ENCODE peak calls at places on chromosomes 3 and 15, in six cellular contexts. M, V, S, L, E and Y are unnamed samples.

GRCh38 chr3:115146418-115147328 is at the start of gene ZBTB20:
- DNase-seq in M (peak; percentile 50), V (peak; percentile 12), S (peak; percentile 72), L (peak; percentile 84), E (no peak), Y (peak; percentile 92)

GRCh38 chr3:57627976-57628375 is 30.8 kb upstream of the ARF4 start:
- DNase-seq in M (no peak), V (no peak), S (no peak), L (no peak), E (no peak), Y (no peak)

GRCh38 chr15:77642793-77643430 is 10.2 kb upstream of the LINGO1 start:
- DNase-seq in M (no peak), V (peak; percentile 9), S (peak; percentile 29), L (peak; percentile 62), E (no peak), Y (no peak)

GRCh38 chr3:55405436-55405835 is 81.7 kb downstream of the WNT5A start:
- DNase-seq in M (no peak), V (no peak), S (no peak), L (peak; percentile 2), E (no peak), Y (no peak)

GRCh38 chr3:55362206-55362960 is 124.7 kb downstream of the WNT5A start:
- DNase-seq in M (no peak), V (no peak), S (no peak), L (no peak), E (no peak), Y (no peak)

GRCh38 chr15:27495963-27496459 is 525.0 kb downstream of the GABRG3 start:
- DNase-seq in M (no peak), V (no peak), S (no peak), L (no peak), E (no peak), Y (no peak)

GRCh38 chr3:111739241-111739952 is 119.7 kb upstream of the PHLDB2 start:
- DNase-seq in M (peak; percentile 52), V (peak; percentile 91), S (no peak), L (no peak), E (no peak), Y (no peak)

GRCh38 chr3:174863488-174863887 is 4.4 kb downstream of the NAALADL2 start:
- DNase-seq in M (no peak), V (no peak), S (no peak), L (no peak), E (no peak), Y (no peak)

GRCh38 chr15:81292516-81293001 is 31.4 kb downstream of the STARD5 start:
- DNase-seq in M (no peak), V (no peak), S (peak; percentile 71), L (no peak), E (peak; percentile 74), Y (no peak)

GRCh38 chr3:94694894-94695293 is 632.0 kb downstream of the NSUN3 start:
- DNase-seq in M (no peak), V (no peak), S (no peak), L (no peak), E (no peak), Y (no peak)

GRCh38 chr3:193775421-193776077 is 182.5 kb downstream of the OPA1 start:
- DNase-seq in M (no peak), V (no peak), S (no peak), L (no peak), E (no peak), Y (no peak)

GRCh38 chr15:45134682-45135604 is 5.1 kb downstream of the DUOX1 start:
- DNase-seq in M (peak; percentile 57), V (no peak), S (peak; percentile 51), L (no peak), E (no peak), Y (peak; percentile 86)

GRCh38 chr3:41674449-41674848 is 287.5 kb downstream of the ULK4 start:
- DNase-seq in M (no peak), V (no peak), S (no peak), L (no peak), E (no peak), Y (no peak)

GRCh38 chr15:86016750-86017149 is 62.9 kb upstream of the AGBL1 start:
- DNase-seq in M (no peak), V (no peak), S (no peak), L (no peak), E (no peak), Y (no peak)

GRCh38 chr3:159818399-159818798 is 170.2 kb upstream of the IL12A start:
- DNase-seq in M (no peak), V (peak; percentile 31), S (no peak), L (peak; percentile 68), E (no peak), Y (no peak)

GRCh38 chr3:150751781-150752263 is 11.1 kb downstream of the SIAH2 start:
- DNase-seq in M (peak; percentile 65), V (peak; percentile 38), S (peak; percentile 60), L (no peak), E (no peak), Y (peak; percentile 68)

GRCh38 chr3:156518726-156519125 is 36.2 kb downstream of the SSR3 start:
- DNase-seq in M (no peak), V (no peak), S (no peak), L (no peak), E (no peak), Y (no peak)
- H3K27me3 ChIP-seq in M (no peaks in the 10 kb centered on the region), V (no peaks in the 10 kb centered on the region), S (no peaks in the 10 kb centered on the region), L (no peaks in the 10 kb centered on the region), E (no peaks in the 10 kb centered on the region), Y (no peaks in the 10 kb centered on the region)

DNA sequence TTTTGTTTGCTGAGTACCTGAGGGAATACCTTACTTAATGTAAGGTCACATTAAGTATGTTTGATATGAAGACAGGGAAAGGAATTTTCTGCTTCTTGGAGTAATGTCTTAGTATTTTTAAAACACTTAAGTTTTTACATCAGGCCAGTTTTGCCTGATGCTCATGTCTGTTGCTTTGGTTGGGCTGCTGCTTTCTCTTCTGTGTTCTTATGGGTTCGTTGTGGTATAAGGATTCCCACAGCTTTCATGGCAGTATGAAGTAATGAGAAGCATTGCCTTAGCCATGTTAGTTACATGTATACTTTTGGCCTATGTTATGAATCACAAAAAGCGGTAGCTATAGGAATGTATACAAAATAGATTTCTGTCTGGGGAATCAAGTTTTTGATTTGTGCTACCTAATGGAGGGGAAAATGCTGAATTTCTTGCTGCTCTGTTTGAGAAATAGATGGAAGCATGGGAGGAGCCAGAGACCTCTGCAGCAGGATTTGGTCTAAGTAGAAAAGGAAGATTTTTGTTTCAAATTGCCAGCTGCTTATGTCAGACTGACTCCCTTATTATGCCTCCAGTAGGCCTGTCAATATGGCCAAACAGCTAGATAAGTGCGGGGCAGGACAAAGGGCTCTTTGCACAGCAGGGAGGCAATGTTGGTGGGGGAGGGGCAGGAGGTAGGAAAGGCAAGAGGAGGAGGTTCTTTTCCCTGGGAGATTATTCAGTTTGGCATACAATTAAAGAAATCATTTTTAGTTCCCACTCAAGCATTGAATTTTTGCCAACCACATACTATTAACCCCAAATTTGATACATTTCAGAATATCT is 5.2 kb downstream of the SETD5 start:
- DNase-seq in M (peak; percentile 64), V (peak; percentile 88), S (peak; percentile 74), L (peak; percentile 44), E (no peak), Y (no peak)
- TF ChIP-seq EP300 in M (no peak), V (peak; percentile 62), S (no peak), L (no peak), E (no peak), Y (no peak)

DNA sequence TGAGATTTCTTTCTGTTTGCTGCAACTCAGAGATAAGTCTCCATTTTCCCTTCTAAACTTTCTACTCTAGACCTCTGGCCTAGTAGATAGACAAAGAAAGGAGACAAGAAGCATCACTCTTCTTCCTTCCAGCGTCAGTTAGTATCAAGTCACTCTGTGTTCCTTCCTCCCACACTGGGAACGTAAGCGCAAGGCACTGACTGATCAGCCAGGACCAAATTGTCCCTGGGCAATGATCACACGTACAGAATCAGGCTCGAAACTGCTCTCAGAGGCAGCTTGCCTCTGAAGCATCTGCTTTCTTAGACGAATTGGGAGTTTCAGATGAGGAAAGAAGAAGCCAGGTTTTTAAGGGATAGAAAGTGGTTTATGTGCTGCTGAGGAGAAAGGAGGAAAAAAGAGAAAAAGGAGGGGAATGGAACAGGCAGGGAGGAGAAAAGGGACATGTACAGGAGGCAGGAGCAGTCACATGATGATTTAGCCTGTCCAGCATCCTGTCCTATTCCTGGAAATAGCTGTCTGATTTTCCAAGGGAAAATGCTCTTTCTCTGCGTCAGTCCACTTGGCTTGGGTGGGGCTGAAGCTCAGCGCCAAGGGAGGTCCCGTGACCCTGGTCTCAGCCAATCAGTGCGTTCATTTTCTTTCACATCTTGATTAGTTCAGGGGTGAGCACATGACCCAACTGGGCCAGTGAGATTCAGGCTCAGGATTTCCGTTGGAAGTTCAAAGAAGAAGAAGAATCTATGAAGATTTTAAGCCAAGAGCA is 102.0 kb upstream of the PRICKLE2 start:
- DNase-seq in M (no peak), V (no peak), S (peak; percentile 45), L (no peak), E (no peak), Y (no peak)
- TF ChIP-seq POLR2AphosphoS5 in M (no peak), V (no peak), S (peak; percentile 19), L (no peak), E (no peak), Y (peak; percentile 59)

GRCh38 chr15:66184936-66185790 is 68.4 kb downstream of the MEGF11 start:
- DNase-seq in M (peak; percentile 3), V (no peak), S (no peak), L (no peak), E (no peak), Y (no peak)
- H3K27me3 ChIP-seq in M (peaks cover 55% of the 10 kb centered on the region), V (peaks cover 54% of the 10 kb centered on the region), S (peaks cover 7% of the 10 kb centered on the region), L (peaks cover 16% of the 10 kb centered on the region), E (no peaks in the 10 kb centered on the region), Y (no peaks in the 10 kb centered on the region)

DNA sequence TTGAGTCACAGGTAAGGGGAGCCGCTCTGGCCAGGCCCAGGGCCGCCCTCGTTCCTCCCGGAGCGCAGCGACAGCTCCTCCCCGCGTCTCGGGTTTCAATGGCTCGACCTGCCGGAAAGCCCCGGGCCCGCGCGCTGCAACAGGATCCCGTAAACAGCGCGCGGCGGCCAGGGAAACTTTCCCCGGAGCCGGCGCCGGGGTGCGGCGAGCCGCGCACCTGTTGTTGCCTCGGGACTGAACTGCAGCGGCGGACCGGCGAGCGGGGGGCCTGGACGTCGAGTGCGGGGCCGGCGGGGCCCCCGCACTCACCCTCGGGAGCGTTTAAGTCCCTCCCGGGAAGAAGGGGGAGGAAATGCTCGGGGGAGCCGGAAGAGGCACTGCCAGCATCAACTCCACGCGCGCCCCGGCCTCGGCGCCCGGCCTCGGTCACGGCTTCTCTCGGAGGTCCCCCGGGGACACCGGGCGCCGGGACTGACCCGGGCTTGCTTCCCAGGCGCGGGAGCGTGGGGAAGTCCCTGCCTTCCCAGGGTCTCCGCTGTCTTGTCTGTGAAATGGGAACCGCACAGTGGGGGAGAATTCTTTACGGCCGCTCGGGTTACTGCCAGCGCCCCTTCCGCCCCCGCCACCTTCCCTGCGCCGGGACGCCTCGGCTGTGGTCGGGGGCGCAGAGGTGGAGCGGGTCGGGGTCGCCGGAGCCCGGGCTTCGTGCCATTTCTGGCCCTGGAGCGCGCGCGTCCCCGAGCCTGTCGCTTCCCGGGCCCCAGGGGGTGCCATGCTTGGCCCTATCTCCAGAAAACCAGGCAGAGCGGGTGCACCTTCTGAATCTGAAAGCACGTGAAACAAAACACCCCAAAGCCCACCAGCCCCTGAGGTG is 7.4 kb upstream of the PGPEP1L start:
- DNase-seq in M (peak; percentile 80), V (peak; percentile 28), S (peak; percentile 47), L (peak; percentile 78), E (no peak), Y (peak; percentile 92)
- TF ChIP-seq EP300 in M (no peak), V (no peak), S (no peak), L (no peak), E (no peak), Y (no peak)

GRCh38 chr15:64740361-64741170 is 34.8 kb downstream of the RBPMS2 start:
- DNase-seq in M (no peak), V (peak; percentile 26), S (peak; percentile 74), L (peak; percentile 42), E (no peak), Y (peak; percentile 85)
- TF ChIP-seq POLR2AphosphoS5 in M (no peak), V (no peak), S (peak; percentile 63), L (no peak), E (no peak), Y (no peak)